ENCODE peak calls at places on chromosomes 12 and 14, in five cellular contexts. Z, W, R, E and M are unnamed samples.

GRCh38 chr14:61489932-61490331 is 168.6 kb downstream of the PRKCH start:
- DNase-seq in E (no peak), Z (no peak), R (no peak), W (no peak), M (no peak)

GRCh38 chr12:7642876-7643309 is 22.8 kb downstream of the APOBEC1 start:
- DNase-seq in R (peak), W (peak), E (peak), Z (no peak), M (peak)

GRCh38 chr12:34390846-34391700 is 368.8 kb downstream of the ALG10 start:
- DNase-seq in W (no peak), R (no peak), E (no peak), Z (no peak), M (no peak)

GRCh38 chr14:80017796-80018195 is 193.5 kb downstream of the DIO2 start:
- DNase-seq in E (no peak), R (no peak), W (no peak), Z (no peak), M (no peak)

GRCh38 chr12:120642806-120643205 is 2.4 kb downstream of the CABP1 start:
- DNase-seq in R (no peak), E (no peak), Z (no peak), W (no peak), M (no peak)

GRCh38 chr12:57735198-57735855 is 3.2 kb downstream of the AGAP2 start:
- DNase-seq in Z (no peak), R (peak), E (no peak), W (peak), M (no peak)

GRCh38 chr14:90521121-90521929 is 124.5 kb downstream of the CALM1 start:
- DNase-seq in Z (no peak), W (no peak), R (no peak), E (no peak), M (no peak)

GRCh38 chr12:109988903-109989302 is 7.3 kb downstream of the GIT2 start:
- DNase-seq in W (no peak), R (no peak), E (no peak), Z (no peak), M (no peak)

GRCh38 chr14:81275995-81276698 is 55.4 kb upstream of the GTF2A1 start:
- DNase-seq in Z (no peak), W (no peak), E (no peak), R (no peak), M (no peak)

GRCh38 chr12:33223956-33224355 is 215.7 kb downstream of the SYT10 start:
- DNase-seq in E (no peak), Z (no peak), R (no peak), W (no peak), M (no peak)

GRCh38 chr12:11741434-11742092 is 92.1 kb downstream of the ETV6 start:
- DNase-seq in R (no peak), E (no peak), W (no peak), Z (no peak), M (no peak)

GRCh38 chr12:123905319-123905925 is 67.2 kb downstream of the CCDC92 start:
- DNase-seq in Z (peak), E (peak), R (peak), W (peak), M (peak)

GRCh38 chr14:101884537-101885253 is 79.7 kb upstream of the DYNC1H1 start:
- DNase-seq in W (no peak), E (peak), Z (no peak), R (no peak), M (no peak)

GRCh38 chr14:75711134-75711795 is 50.2 kb downstream of the TTLL5 start:
- DNase-seq in Z (no peak), E (peak), W (peak), R (peak), M (peak)

GRCh38 chr14:102209224-102209966 is 69.7 kb downstream of the WDR20 start:
- DNase-seq in R (peak), E (peak), W (peak), Z (no peak), M (peak)

GRCh38 chr12:89433634-89434033 is 81.3 kb upstream of the DUSP6 start:
- DNase-seq in Z (no peak), W (no peak), E (no peak), R (no peak), M (no peak)

GRCh38 chr12:47307680-47308399 is 228.1 kb upstream of the AMIGO2 start:
- DNase-seq in W (peak), E (peak), Z (peak), R (peak), M (peak)

GRCh38 chr12:47754126-47754525 is 4.6 kb downstream of the RAPGEF3 start:
- DNase-seq in R (no peak), W (no peak), Z (no peak), E (no peak), M (no peak)

GRCh38 chr14:21087294-21088091 is 11.0 kb downstream of the ZNF219 start:
- DNase-seq in E (no peak), R (peak), Z (no peak), W (no peak), M (peak)

GRCh38 chr12:2834581-2835491 is at the start of gene NRIP2:
- DNase-seq in Z (no peak), R (peak), W (no peak), E (no peak), M (peak)

GRCh38 chr12:34342048-34342447 is 319.8 kb downstream of the ALG10 start:
- DNase-seq in R (no peak), W (no peak), E (no peak), Z (no peak), M (no peak)

GRCh38 chr14:43359317-43359716 is 1147.8 kb downstream of the FSCB start:
- DNase-seq in Z (no peak), W (no peak), R (no peak), E (no peak), M (no peak)

GRCh38 chr12:54439521-54440255 is 20.6 kb upstream of the ITGA5 start:
- DNase-seq in W (peak), Z (no peak), E (peak), R (peak), M (no peak)

GRCh38 chr12:12992418-12993175 is 7.5 kb downstream of the HEBP1 start:
- DNase-seq in W (peak), E (peak), R (peak), Z (no peak), M (no peak)

GRCh38 chr14:56490379-56490778 is 89.2 kb upstream of the TMEM260 start:
- DNase-seq in R (peak), E (peak), Z (no peak), W (peak), M (no peak)

GRCh38 chr12:52210186-52210924 is 18.5 kb upstream of the KRT80 start:
- DNase-seq in E (no peak), Z (no peak), W (no peak), R (no peak), M (peak)

GRCh38 chr12:67774983-67775587 is 126.5 kb downstream of the DYRK2 start:
- DNase-seq in R (no peak), Z (no peak), E (no peak), W (no peak), M (no peak)

GRCh38 chr12:109432842-109433304 is 44.2 kb downstream of the KCTD10 start:
- DNase-seq in W (peak), E (peak), Z (no peak), R (peak), M (peak)

GRCh38 chr14:99595034-99595433 is 9.0 kb downstream of the CCDC85C start:
- DNase-seq in Z (peak), R (no peak), W (no peak), E (no peak), M (no peak)

GRCh38 chr14:99595524-99595923 is 8.5 kb downstream of the CCDC85C start:
- DNase-seq in Z (no peak), W (no peak), R (no peak), E (no peak), M (no peak)

GRCh38 chr14:99597911-99598600 is 6.0 kb downstream of the CCDC85C start:
- DNase-seq in R (no peak), W (no peak), E (no peak), Z (no peak), M (no peak)

GRCh38 chr14:99596772-99597171 is 7.2 kb downstream of the CCDC85C start:
- DNase-seq in Z (no peak), E (no peak), R (no peak), W (no peak), M (no peak)

GRCh38 chr14:99596071-99596627 is 7.9 kb downstream of the CCDC85C start:
- DNase-seq in Z (no peak), E (no peak), W (no peak), R (no peak), M (no peak)
- TF ChIP-seq CREB1 in Z (no peak), E (no peak), W (no peak), R (no peak), M (no peak)

DNA sequence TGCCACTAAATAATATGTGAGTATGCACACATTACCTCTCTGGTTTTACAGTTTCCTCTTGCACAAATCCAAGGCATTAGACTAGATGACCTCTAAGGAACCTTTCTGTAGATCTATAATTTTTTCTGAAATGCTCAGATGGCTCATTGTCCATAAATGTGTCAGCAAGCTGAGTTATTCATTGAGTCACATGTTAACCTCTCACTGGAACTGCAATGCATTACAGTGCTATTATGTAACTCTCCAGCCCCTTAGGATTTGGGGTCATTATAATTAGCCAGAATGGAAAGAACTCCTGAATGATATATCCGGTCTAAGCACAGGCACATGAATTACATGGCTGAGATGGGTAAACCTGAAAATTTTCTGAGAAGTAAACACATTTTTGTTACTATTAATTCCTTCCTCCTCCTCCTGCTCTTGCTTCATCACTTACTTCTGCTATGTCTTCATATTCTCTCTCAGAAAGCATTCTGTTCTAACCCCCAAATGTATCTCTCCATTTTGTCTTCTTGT is 20.3 kb upstream of the DRAM1 start:
- DNase-seq in W (no peak), E (no peak), R (no peak), Z (no peak), M (no peak)
- TF ChIP-seq CREB1 in W (no peak), E (no peak), R (no peak), Z (peak), M (no peak)

GRCh38 chr14:77582511-77582910 is 33.9 kb downstream of the SPTLC2 start:
- DNase-seq in Z (no peak), W (no peak), E (no peak), R (no peak), M (no peak)

GRCh38 chr14:77579760-77580159 is 36.7 kb downstream of the SPTLC2 start:
- DNase-seq in R (no peak), E (no peak), Z (no peak), W (no peak), M (no peak)

GRCh38 chr14:77579065-77579464 is 37.4 kb downstream of the SPTLC2 start:
- DNase-seq in E (no peak), R (no peak), Z (no peak), W (no peak), M (no peak)

GRCh38 chr14:77580477-77580876 is 36.0 kb downstream of the SPTLC2 start:
- DNase-seq in R (no peak), E (no peak), W (no peak), Z (no peak), M (no peak)

DNA sequence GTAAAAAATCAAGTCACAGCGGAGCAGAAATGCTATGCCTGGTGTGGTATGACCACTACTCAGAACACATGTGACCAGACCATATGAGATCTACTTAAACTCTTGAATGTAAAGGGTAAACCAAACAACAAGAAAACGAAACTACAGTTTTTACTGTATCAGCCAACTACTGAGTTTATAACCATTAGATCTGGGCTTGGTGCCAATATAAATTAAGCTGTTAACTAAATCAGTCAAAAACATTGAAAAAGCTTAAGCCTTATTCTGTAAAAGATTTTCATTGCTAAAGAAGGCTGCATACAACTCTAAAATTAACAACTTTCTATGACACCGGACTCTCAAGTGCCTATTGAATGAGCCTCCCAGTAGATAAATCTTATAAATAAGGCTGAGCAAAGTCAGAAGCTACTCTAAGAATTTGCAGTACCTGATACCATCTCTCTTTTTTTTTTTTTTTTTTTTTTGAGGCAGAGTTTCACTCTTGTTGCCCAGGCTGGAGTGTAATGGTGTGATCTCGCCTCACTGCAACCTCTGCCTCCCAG is 35.4 kb downstream of the SPTLC2 start:
- DNase-seq in E (no peak), Z (peak), R (no peak), W (no peak), M (no peak)
- TF ChIP-seq CREB1 in E (no peak), Z (peak), R (no peak), W (no peak), M (no peak)

GRCh38 chr14:64110832-64111231 is 183.3 kb downstream of the ESR2 start:
- DNase-seq in W (no peak), R (no peak), Z (no peak), E (no peak), M (no peak)

GRCh38 chr14:64114796-64115195 is 179.4 kb downstream of the ESR2 start:
- DNase-seq in R (no peak), E (no peak), W (no peak), Z (no peak), M (no peak)

GRCh38 chr14:64114166-64114565 is 180.0 kb downstream of the ESR2 start:
- DNase-seq in W (no peak), Z (no peak), E (peak), R (peak), M (no peak)

GRCh38 chr14:64113279-64113678 is 180.9 kb downstream of the ESR2 start:
- DNase-seq in Z (no peak), E (no peak), R (no peak), W (no peak), M (no peak)

DNA sequence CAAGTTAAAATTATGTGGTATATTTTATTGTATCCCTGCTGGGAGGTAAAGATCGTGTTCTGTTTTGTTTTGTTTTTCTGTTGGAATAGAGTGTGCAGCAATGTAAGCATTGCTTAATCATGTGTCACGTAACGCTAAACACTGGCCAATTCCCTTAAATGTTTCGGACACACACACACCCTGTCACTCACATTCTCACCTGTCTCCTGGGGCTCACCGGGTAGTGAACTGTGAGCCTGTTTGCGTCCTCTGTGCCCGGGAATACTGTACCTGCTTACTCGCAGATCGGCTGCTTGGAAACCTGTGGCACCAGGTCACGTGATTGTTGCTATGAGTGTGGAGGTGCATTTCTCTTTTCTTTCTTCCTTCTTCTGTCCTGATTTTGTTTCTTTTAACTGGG is 181.3 kb downstream of the ESR2 start:
- DNase-seq in W (no peak), E (no peak), Z (no peak), R (no peak), M (no peak)
- TF ChIP-seq CREB1 in W (no peak), E (no peak), Z (no peak), R (no peak), M (no peak)

GRCh38 chr12:71194657-71195056 is 36.9 kb upstream of the TSPAN8 start:
- DNase-seq in W (no peak), Z (no peak), E (no peak), R (no peak), M (no peak)
- TF ChIP-seq CREB1 in W (no peak), Z (no peak), E (no peak), R (no peak), M (no peak)